ENCODE peak calls at places on chromosomes 11 and 22, in nine cellular contexts. F, I, V, W, T, B, Y, S and J are unnamed samples.

GRCh38 chr11:130725417-130726233 is 190.7 kb downstream of the SNX19 start:
- DNase-seq in F (no peak), I (no peak), V (no peak), W (no peak), T (no peak), B (peak), Y (no peak), S (no peak), J (no peak)

GRCh38 chr22:19105867-19106802 is 16.1 kb downstream of the DGCR2 start:
- DNase-seq in F (peak), I (no peak), V (peak), W (peak), T (no peak), B (no peak), Y (no peak), S (no peak), J (no peak)

GRCh38 chr11:69950120-69950519 is 128.0 kb upstream of the ANO1 start:
- DNase-seq in F (peak), I (no peak), V (peak), W (no peak), T (no peak), B (peak), Y (no peak), S (no peak), J (no peak)

GRCh38 chr11:69558519-69558941 is 77.1 kb downstream of the LINC01488 start:
- DNase-seq in F (peak), I (no peak), V (no peak), W (no peak), T (no peak), B (no peak), Y (no peak), S (no peak), J (no peak)

GRCh38 chr22:27642104-27642800 is 159.3 kb downstream of the MN1 start:
- DNase-seq in F (no peak), I (peak), V (no peak), W (no peak), T (no peak), B (no peak), Y (no peak), S (no peak), J (no peak)

GRCh38 chr11:10930224-10930960 is 72.5 kb upstream of the ZBED5 start:
- DNase-seq in F (peak), I (peak), V (no peak), W (no peak), T (peak), B (peak), Y (peak), S (no peak), J (no peak)

GRCh38 chr22:27525711-27526110 is 275.8 kb downstream of the MN1 start:
- DNase-seq in F (no peak), I (no peak), V (no peak), W (no peak), T (no peak), B (no peak), Y (no peak), S (no peak), J (no peak)

GRCh38 chr22:19619144-19620009 is 94.9 kb upstream of the SEPTIN5 start:
- DNase-seq in F (no peak), I (no peak), V (no peak), W (no peak), T (no peak), B (no peak), Y (no peak), S (no peak), J (no peak)

GRCh38 chr11:95119361-95120060 is 29.9 kb downstream of the ENDOD1 start:
- DNase-seq in F (no peak), I (no peak), V (no peak), W (no peak), T (no peak), B (no peak), Y (no peak), S (no peak), J (no peak)

GRCh38 chr11:75524576-75525432 is 937 bp downstream of the GDPD5 start:
- DNase-seq in F (peak), I (no peak), V (no peak), W (peak), T (peak), B (peak), Y (no peak), S (no peak), J (no peak)

GRCh38 chr11:119709638-119710346 is 19.2 kb downstream of the NECTIN1 start:
- DNase-seq in F (no peak), I (peak), V (no peak), W (no peak), T (peak), B (peak), Y (peak), S (no peak), J (no peak)